ENCODE peak calls at places on chromosomes 4 and X, in nine cellular contexts. X, E, R, O, S, M, W, I and L are unnamed samples.

GRCh38 chrX:48511561-48511960 is 2.8 kb downstream of the PORCN start:
- DNase-seq in W (no peak), S (no peak), R (no peak), X (no peak), I (no peak), O (peak; percentile 36), M (no peak), E (no peak), L (no peak)

GRCh38 chr4:168856312-168856711 is 153.7 kb downstream of the CBR4 start:
- DNase-seq in E (no peak), W (no peak), O (no peak), S (no peak), M (peak; percentile 96), I (peak; percentile 97), R (no peak), X (no peak), L (no peak)

GRCh38 chrX:130057209-130057608 is 53.1 kb downstream of the ELF4 start:
- DNase-seq in S (no peak), E (no peak), M (no peak), X (no peak), O (no peak), R (no peak), I (no peak), W (no peak), L (no peak)

GRCh38 chrX:10110984-10111363 is 45.8 kb upstream of the CLCN4 start:
- DNase-seq in W (no peak), O (no peak), S (no peak), I (no peak), E (no peak), R (no peak), X (no peak), M (no peak), L (no peak)

GRCh38 chr4:103032575-103032974 is 13.1 kb upstream of the SLC9B1 start:
- DNase-seq in X (no peak), R (no peak), I (peak; percentile 32), S (no peak), W (no peak), O (no peak), E (no peak), M (peak; percentile 13), L (no peak)

GRCh38 chr4:158895797-158896442 is 127.1 kb downstream of the FNIP2 start:
- DNase-seq in I (peak; percentile 46), E (no peak), W (no peak), S (no peak), X (no peak), R (no peak), M (peak; percentile 25), O (no peak), L (no peak)

GRCh38 chrX:120468071-120468470 is 1.0 kb downstream of the LAMP2 start:
- DNase-seq in W (no peak), X (no peak), E (no peak), I (no peak), S (no peak), M (no peak), R (no peak), O (no peak), L (no peak)

GRCh38 chr4:7425591-7426468 is 8.9 kb downstream of the PSAPL1 start:
- DNase-seq in X (peak; percentile 75), S (no peak), E (no peak), R (peak; percentile 15), W (no peak), O (peak; percentile 53), I (no peak), M (no peak), L (no peak)

GRCh38 chr4:48420172-48420571 is 63.0 kb upstream of the SLC10A4 start:
- DNase-seq in M (no peak), S (no peak), W (no peak), O (no peak), X (no peak), E (no peak), R (no peak), I (no peak), L (no peak)

GRCh38 chrX:103640401-103641155 is 11.8 kb downstream of the TCEAL1 start:
- DNase-seq in R (no peak), O (no peak), I (peak; percentile 63), S (no peak), X (no peak), M (peak; percentile 62), E (no peak), W (no peak), L (no peak)

GRCh38 chr4:119471259-119471658 is 149.3 kb upstream of the FABP2 start:
- DNase-seq in W (no peak), M (no peak), E (no peak), X (no peak), O (no peak), S (no peak), I (no peak), R (no peak), L (no peak)

GRCh38 chr4:139175647-139176298 is 1.2 kb downstream of the ELF2 start:
- DNase-seq in E (no peak), X (no peak), M (no peak), W (no peak), S (no peak), R (no peak), I (peak; percentile 41), O (no peak), L (no peak)

GRCh38 chr4:17812801-17813200 is 2.0 kb downstream of the NCAPG start:
- DNase-seq in M (no peak), I (no peak), E (no peak), R (no peak), S (no peak), W (no peak), O (no peak), X (no peak), L (no peak)

GRCh38 chr4:47933798-47934197 is 19.4 kb upstream of the NFXL1 start:
- DNase-seq in X (no peak), O (no peak), R (no peak), E (no peak), W (no peak), M (peak; percentile 32), I (peak; percentile 60), S (no peak), L (no peak)

GRCh38 chrX:776529-777230 is 146.1 kb downstream of the SHOX start:
- DNase-seq in S (no peak), R (no peak), I (no peak), W (no peak), M (no peak), E (no peak), O (no peak), X (no peak), L (no peak)

GRCh38 chr4:141391293-141391692 is 170.6 kb downstream of the ZNF330 start:
- DNase-seq in X (no peak), R (no peak), M (peak; percentile 37), E (no peak), W (no peak), O (no peak), S (no peak), I (peak; percentile 54), L (no peak)

GRCh38 chr4:6442555-6442954 is 29.9 kb downstream of the PPP2R2C start:
- DNase-seq in E (no peak), O (no peak), R (no peak), W (no peak), I (no peak), X (no peak), M (no peak), S (no peak), L (no peak)

GRCh38 chr4:186132577-186133277 is 28.2 kb downstream of the FAM149A start:
- DNase-seq in E (no peak), S (no peak), W (no peak), X (no peak), R (no peak), M (peak; percentile 70), O (no peak), I (peak; percentile 22), L (no peak)

GRCh38 chr4:73053076-73053475 is 16.4 kb downstream of the COX18 start:
- DNase-seq in X (no peak), E (no peak), I (peak; percentile 28), R (no peak), O (no peak), S (no peak), W (no peak), M (peak; percentile 21), L (no peak)

GRCh38 chrX:57406149-57406548 is 119.6 kb downstream of the FAAH2 start:
- DNase-seq in R (no peak), X (no peak), I (no peak), M (no peak), S (no peak), O (no peak), W (no peak), E (no peak), L (no peak)

GRCh38 chrX:38987135-38987780 is 186.0 kb downstream of the MID1IP1 start:
- DNase-seq in S (no peak), M (peak; percentile 12), X (no peak), W (no peak), O (no peak), E (no peak), I (peak; percentile 8), R (no peak), L (no peak)

GRCh38 chrX:69161371-69161770 is 3.9 kb downstream of the PJA1 start:
- DNase-seq in E (no peak), W (no peak), M (no peak), R (no peak), S (no peak), I (no peak), X (no peak), O (no peak), L (no peak)

GRCh38 chrX:40109288-40110008 is 11.7 kb upstream of the BCOR start:
- DNase-seq in I (peak; percentile 55), S (peak; percentile 72), M (peak; percentile 64), E (no peak), R (no peak), O (peak; percentile 80), X (peak; percentile 72), W (peak; percentile 87), L (peak; percentile 62)

GRCh38 chr4:80308466-80308822 is 27.1 kb upstream of the CFAP299 start:
- DNase-seq in S (no peak), E (no peak), W (no peak), O (no peak), X (no peak), R (no peak), M (no peak), I (no peak), L (no peak)
- H3K4me1 ChIP-seq in S (no peaks in the 10 kb centered on the region), E (no peaks in the 10 kb centered on the region), W (no peaks in the 10 kb centered on the region), O (no peaks in the 10 kb centered on the region), X (peaks cover 3% of the 10 kb centered on the region), R (no peaks in the 10 kb centered on the region), M (peaks cover 25% of the 10 kb centered on the region), I (peaks cover 14% of the 10 kb centered on the region), L (no peaks in the 10 kb centered on the region)

GRCh38 chrX:107447642-107448041 is 1.8 kb upstream of the FRMPD3 start:
- DNase-seq in I (no peak), W (no peak), M (no peak), O (no peak), S (no peak), E (no peak), X (no peak), R (no peak), L (no peak)
- H3K4me1 ChIP-seq in I (no peaks in the 10 kb centered on the region), W (peaks cover 2% of the 10 kb centered on the region), M (no peaks in the 10 kb centered on the region), O (no peaks in the 10 kb centered on the region), S (no peaks in the 10 kb centered on the region), E (no peaks in the 10 kb centered on the region), X (no peaks in the 10 kb centered on the region), R (peaks cover 7% of the 10 kb centered on the region), L (no peaks in the 10 kb centered on the region)

GRCh38 chr4:83114576-83114975 is at the start of gene PLAC8:
- DNase-seq in W (no peak), M (peak; percentile 33), O (no peak), S (no peak), X (no peak), R (no peak), I (no peak), E (no peak), L (no peak)
- H3K4me1 ChIP-seq in W (no peaks in the 10 kb centered on the region), M (peaks cover 3% of the 10 kb centered on the region), O (no peaks in the 10 kb centered on the region), S (no peaks in the 10 kb centered on the region), X (no peaks in the 10 kb centered on the region), R (peaks cover 8% of the 10 kb centered on the region), I (peaks cover 1% of the 10 kb centered on the region), E (no peaks in the 10 kb centered on the region), L (peaks cover 11% of the 10 kb centered on the region)

GRCh38 chrX:19804168-19804567 is 83.2 kb downstream of the SH3KBP1 start:
- DNase-seq in I (no peak), O (no peak), S (no peak), E (no peak), M (peak; percentile 10), X (no peak), W (no peak), R (no peak), L (no peak)
- H3K4me1 ChIP-seq in I (peaks cover 2% of the 10 kb centered on the region), O (no peaks in the 10 kb centered on the region), S (no peaks in the 10 kb centered on the region), E (no peaks in the 10 kb centered on the region), M (peaks cover 3% of the 10 kb centered on the region), X (no peaks in the 10 kb centered on the region), W (peaks cover 3% of the 10 kb centered on the region), R (no peaks in the 10 kb centered on the region), L (peaks cover 26% of the 10 kb centered on the region)